ENCODE peak calls at places on chromosomes 11 and 22, in four cellular contexts. H is PC-9, F is Peyer's patch, S is AG08396. T is an unnamed sample.

GRCh38 chr11:99534812-99535211 is 514.1 kb downstream of the CNTN5 start:
- DNase-seq in H (no peak), F (no peak), S (no peak), T (no peak)

GRCh38 chr22:23829845-23830372 is 8.9 kb downstream of the DERL3 start:
- DNase-seq in H (no peak), F (no peak), S (peak; percentile 41), T (peak; percentile 2)

GRCh38 chr11:58905141-58905715 is 34.1 kb upstream of the GLYATL1 start:
- DNase-seq in H (no peak), F (no peak), S (peak; percentile 77), T (no peak)

GRCh38 chr11:16468735-16469446 is 112.5 kb upstream of the SOX6 start:
- DNase-seq in H (no peak), F (no peak), S (no peak), T (no peak)

GRCh38 chr22:24948356-24949202 is 2.1 kb upstream of the LHFPL7 start:
- DNase-seq in H (no peak), F (no peak), S (no peak), T (no peak)

GRCh38 chr11:3043315-3043871 is 13.8 kb downstream of the CARS1 start:
- DNase-seq in H (no peak), F (no peak), S (peak; percentile 73), T (peak; percentile 78)

GRCh38 chr22:43879901-43880742 is 11.7 kb downstream of the PNPLA5 start:
- DNase-seq in H (no peak), F (no peak), S (no peak), T (peak; percentile 33)

GRCh38 chr11:8732748-8733241 is 50.2 kb downstream of the RPL27A start:
- DNase-seq in H (peak; percentile 44), F (no peak), S (peak; percentile 87), T (peak; percentile 86)

GRCh38 chr22:37021710-37022482 is 2.4 kb downstream of the MPST start:
- DNase-seq in H (no peak), F (peak; percentile 84), S (peak; percentile 76), T (peak; percentile 59)

GRCh38 chr22:45308624-45309421 is 911 bp upstream of the FAM118A start:
- DNase-seq in H (no peak), F (peak; percentile 62), S (no peak), T (peak; percentile 77)

GRCh38 chr11:2136209-2136951 is 2.8 kb downstream of the IGF2 start:
- DNase-seq in H (no peak), F (no peak), S (no peak), T (peak; percentile 69)

GRCh38 chr11:77418155-77418980 is 55.5 kb downstream of the PAK1 start:
- DNase-seq in H (peak; percentile 32), F (no peak), S (no peak), T (no peak)

GRCh38 chr22:35752172-35752832 is 34.6 kb downstream of the APOL5 start:
- DNase-seq in H (no peak), F (no peak), S (no peak), T (no peak)

GRCh38 chr11:112195906-112196305 is 20.6 kb downstream of the BCO2 start:
- DNase-seq in H (peak; percentile 96), F (no peak), S (no peak), T (no peak)

GRCh38 chr11:109138200-109138599 is 283.8 kb upstream of the C11orf87 start:
- DNase-seq in H (no peak), F (no peak), S (no peak), T (no peak)

GRCh38 chr22:32801436-32802290 is at the start of gene TIMP3:
- DNase-seq in H (peak; percentile 78), F (peak; percentile 80), S (peak; percentile 97), T (peak; percentile 97)

GRCh38 chr11:115759622-115760527 is 255.7 kb upstream of the CADM1 start:
- DNase-seq in H (no peak), F (no peak), S (peak; percentile 44), T (peak; percentile 67)

GRCh38 chr22:19941365-19942070 is at the start of the genes COMT and TXNRD2:
- DNase-seq in H (peak; percentile 41), F (peak; percentile 85), S (peak; percentile 92), T (peak; percentile 92)

GRCh38 chr11:85827768-85828639 is 17.1 kb upstream of the SYTL2 start:
- DNase-seq in H (peak; percentile 99), F (no peak), S (peak; percentile 56), T (no peak)

GRCh38 chr11:2912498-2912897 is 16.7 kb downstream of the PHLDA2 start:
- DNase-seq in H (peak; percentile 90), F (peak; percentile 94), S (peak; percentile 91), T (peak; percentile 97)

GRCh38 chr11:29124436-29124835 is 892.4 kb downstream of the KCNA4 start:
- DNase-seq in H (no peak), F (no peak), S (no peak), T (no peak)

GRCh38 chr11:13104619-13105236 is 95.6 kb downstream of the RASSF10 start:
- DNase-seq in H (no peak), F (no peak), S (no peak), T (no peak)

GRCh38 chr11:63518548-63518947 is 12.7 kb downstream of the LGALS12 start:
- DNase-seq in H (no peak), F (no peak), S (no peak), T (no peak)

GRCh38 chr22:49880281-49880680 is 26.6 kb downstream of the ZBED4 start:
- DNase-seq in H (no peak), F (peak; percentile 68), S (no peak), T (no peak)

GRCh38 chr11:116927163-116927772 is 89.8 kb upstream of the APOA1 start:
- DNase-seq in H (no peak), F (peak; percentile 79), S (no peak), T (no peak)

GRCh38 chr11:12220305-12220704 is 109.9 kb downstream of the MICAL2 start:
- DNase-seq in H (no peak), F (no peak), S (no peak), T (no peak)

GRCh38 chr22:49152930-49153770 is 674.5 kb downstream of the BRD1 start:
- DNase-seq in H (no peak), F (no peak), S (no peak), T (no peak)

GRCh38 chr22:30208631-30209603 is 37.6 kb downstream of the LIF start:
- DNase-seq in H (peak; percentile 84), F (peak; percentile 69), S (peak; percentile 72), T (peak; percentile 93)

GRCh38 chr11:44954051-44954906 is 3.6 kb upstream of the TP53I11 start:
- DNase-seq in H (no peak), F (no peak), S (no peak), T (no peak)

GRCh38 chr11:783581-784015 is 6.3 kb downstream of the CEND1 start:
- DNase-seq in H (no peak), F (peak; percentile 87), S (peak; percentile 88), T (peak; percentile 93)

GRCh38 chr22:46929046-46929688 is 166.7 kb downstream of the TBC1D22A start:
- DNase-seq in H (no peak), F (no peak), S (no peak), T (no peak)

GRCh38 chr11:73976451-73977151 is 6.0 kb downstream of the UCP2 start:
- DNase-seq in H (no peak), F (peak; percentile 45), S (no peak), T (peak; percentile 37)

GRCh38 chr22:17159504-17159951 is 451 bp upstream of the HDHD5 start:
- DNase-seq in H (peak; percentile 36), F (peak; percentile 85), S (peak; percentile 55), T (peak; percentile 83)

GRCh38 chr22:27783436-27784098 is 18.0 kb downstream of the MN1 start:
- DNase-seq in H (no peak), F (no peak), S (no peak), T (no peak)

GRCh38 chr11:2589538-2589934 is 110.3 kb downstream of the KCNQ1OT1 start:
- DNase-seq in H (no peak), F (no peak), S (peak; percentile 7), T (peak; percentile 55)

GRCh38 chr11:36890841-36891240 is 292.8 kb upstream of the RAG2 start:
- DNase-seq in H (no peak), F (no peak), S (no peak), T (no peak)

GRCh38 chr11:43021466-43021865 is 290.3 kb upstream of the API5 start:
- DNase-seq in H (no peak), F (no peak), S (no peak), T (no peak)

GRCh38 chr11:13317293-13318080 is 39.9 kb downstream of the BMAL1 start:
- DNase-seq in H (no peak), F (peak; percentile 33), S (no peak), T (no peak)

GRCh38 chr11:65310215-65310614 is 4.5 kb upstream of the CDC42EP2 start:
- DNase-seq in H (peak; percentile 30), F (no peak), S (no peak), T (no peak)

GRCh38 chr22:36738416-36739020 is 35.0 kb upstream of the CACNG2 start:
- DNase-seq in H (no peak), F (peak; percentile 13), S (no peak), T (no peak)

T was measured in kidney.